ENCODE peak calls at places on chromosomes 12 and 14, in four cellular contexts. B, A, T and H are unnamed samples.

GRCh38 chr12:2795291-2796186 is 769 bp downstream of the FKBP4 start:
- DNase-seq in B (peak), A (no peak), T (peak), H (peak)

GRCh38 chr12:95118138-95118787 is 44.8 kb upstream of the NR2C1 start:
- DNase-seq in B (no peak), A (no peak), T (peak), H (no peak)

GRCh38 chr12:71220295-71220694 is 62.5 kb upstream of the TSPAN8 start:
- DNase-seq in B (no peak), A (no peak), T (no peak), H (peak)

GRCh38 chr12:71636704-71637115 is 26.9 kb downstream of the ZFC3H1 start:
- DNase-seq in B (no peak), A (no peak), T (peak), H (peak)

GRCh38 chr14:53581497-53581896 is 375.1 kb downstream of the BMP4 start:
- DNase-seq in B (no peak), A (no peak), T (no peak), H (peak)

GRCh38 chr12:64840949-64841717 is 16.7 kb downstream of the TBC1D30 start:
- DNase-seq in B (no peak), A (no peak), T (no peak), H (no peak)

GRCh38 chr12:71642264-71642663 is 21.4 kb downstream of the ZFC3H1 start:
- DNase-seq in B (no peak), A (no peak), T (no peak), H (peak)

GRCh38 chr12:27343255-27344000 is 10.8 kb downstream of the BMAL2 start:
- DNase-seq in B (no peak), A (no peak), T (peak), H (peak)

GRCh38 chr12:117152793-117153775 is 37.2 kb downstream of the FBXO21 start:
- DNase-seq in B (no peak), A (no peak), T (no peak), H (no peak)

GRCh38 chr14:92630367-92630766 is 116.8 kb downstream of the RIN3 start:
- DNase-seq in B (no peak), A (no peak), T (no peak), H (no peak)

GRCh38 chr14:100866666-100867630 is 36.6 kb downstream of the RTL1 start:
- DNase-seq in B (no peak), A (no peak), T (no peak), H (no peak)

GRCh38 chr12:53807322-53807721 is 55.5 kb upstream of the CISTR start:
- DNase-seq in B (no peak), A (no peak), T (no peak), H (no peak)

GRCh38 chr12:52992699-52993557 is 13.3 kb upstream of the EIF4B start:
- DNase-seq in B (no peak), A (no peak), T (peak), H (peak)

GRCh38 chr12:77343291-77343690 is 277.9 kb upstream of the E2F7 start:
- DNase-seq in B (no peak), A (no peak), T (peak), H (no peak)

GRCh38 chr12:91999823-92000222 is 145.8 kb downstream of the BTG1 start:
- DNase-seq in B (no peak), A (no peak), T (no peak), H (no peak)

GRCh38 chr14:67938046-67938445 is 118.5 kb downstream of the RAD51B start:
- DNase-seq in B (no peak), A (no peak), T (no peak), H (no peak)
- H3K56ac ChIP-seq in B (no peak), A (no peak), T (no peak), H (no peak)

GRCh38 chr14:67934087-67934486 is 114.5 kb downstream of the RAD51B start:
- DNase-seq in B (peak), A (peak), T (peak), H (peak)

GRCh38 chr14:67940476-67940875 is 120.9 kb downstream of the RAD51B start:
- DNase-seq in B (no peak), A (no peak), T (peak), H (no peak)

GRCh38 chr14:67932708-67933107 is 113.1 kb downstream of the RAD51B start:
- DNase-seq in B (no peak), A (no peak), T (no peak), H (no peak)

GRCh38 chr14:67935371-67935770 is 115.8 kb downstream of the RAD51B start:
- DNase-seq in B (no peak), A (no peak), T (no peak), H (no peak)

GRCh38 chr14:67934851-67935250 is 115.3 kb downstream of the RAD51B start:
- DNase-seq in B (no peak), A (no peak), T (no peak), H (no peak)
- H2BK120ac ChIP-seq in B (no peak), A (peak), T (no peak), H (no peak)

GRCh38 chr12:89994901-89995300 is 286.3 kb upstream of the ATP2B1 start:
- DNase-seq in B (no peak), A (no peak), T (no peak), H (no peak)
- H3K56ac ChIP-seq in B (no peak), A (no peak), T (no peak), H (no peak)

GRCh38 chr14:99244960-99245340 is 27.0 kb downstream of the BCL11B start:
- DNase-seq in B (no peak), A (no peak), T (no peak), H (peak)
- H2BK120ac ChIP-seq in B (peak), A (no peak), T (no peak), H (peak)

DNA sequence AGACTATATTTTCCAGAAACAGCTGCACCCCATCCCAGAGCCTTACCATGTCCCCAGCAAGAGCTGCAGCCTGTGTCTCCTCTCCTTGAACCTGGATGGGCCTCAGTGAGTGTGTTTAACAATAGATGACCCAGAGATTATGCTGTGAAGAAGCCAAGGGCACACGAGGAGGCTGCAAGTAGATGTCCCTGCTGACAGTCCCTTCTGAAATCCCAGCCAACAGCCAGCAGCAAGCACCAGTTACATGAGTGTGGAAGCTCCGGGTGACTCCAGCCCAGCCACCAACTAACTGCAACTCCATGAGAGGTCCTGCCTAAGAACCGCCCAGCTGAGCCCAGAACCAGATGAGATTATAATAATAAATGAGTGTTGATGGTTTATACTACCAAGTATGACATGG is 191.7 kb downstream of the BCL11B start:
- DNase-seq in B (peak), A (no peak), T (no peak), H (no peak)
- H3K56ac ChIP-seq in B (no peak), A (no peak), T (no peak), H (no peak)

GRCh38 chr14:77036484-77037337 is 8.2 kb upstream of the IRF2BPL start:
- DNase-seq in B (no peak), A (no peak), T (no peak), H (no peak)
- H2BK120ac ChIP-seq in B (no peak), A (no peak), T (peak), H (no peak)